ENCODE peak calls at places on chromosome 18, in four cellular contexts. T, F, Y and D are unnamed samples.

GRCh38 chr18:62131305-62131909 is 55.4 kb downstream of the PIGN start:
- DNase-seq in T (peak), F (no peak), Y (peak), D (peak)

GRCh38 chr18:72197598-72197997 is 346.5 kb downstream of the CBLN2 start:
- DNase-seq in T (no peak), F (no peak), Y (no peak), D (no peak)

GRCh38 chr18:55252946-55253345 is 293.7 kb upstream of the CCDC68 start:
- DNase-seq in T (no peak), F (no peak), Y (no peak), D (no peak)

GRCh38 chr18:48260237-48260636 is 148.9 kb downstream of the ZBTB7C start:
- DNase-seq in T (no peak), F (no peak), Y (no peak), D (no peak)

GRCh38 chr18:47254341-47254939 is 3.0 kb upstream of the SKOR2 start:
- DNase-seq in T (no peak), F (no peak), Y (peak), D (no peak)

GRCh38 chr18:9507565-9508088 is 32.3 kb downstream of the RALBP1 start:
- DNase-seq in T (no peak), F (no peak), Y (no peak), D (no peak)

GRCh38 chr18:9516437-9517064 is 41.2 kb downstream of the RALBP1 start:
- DNase-seq in T (peak), F (no peak), Y (peak), D (peak)

GRCh38 chr18:59085797-59086196 is 53.9 kb upstream of the SEC11C start:
- DNase-seq in T (no peak), F (no peak), Y (no peak), D (no peak)

GRCh38 chr18:53817976-53818950 is 406.2 kb downstream of the MBD2 start:
- DNase-seq in T (no peak), F (no peak), Y (no peak), D (no peak)

GRCh38 chr18:10299686-10300085 is 154.7 kb upstream of the APCDD1 start:
- DNase-seq in T (no peak), F (no peak), Y (no peak), D (no peak)

GRCh38 chr18:63309422-63309821 is 10.1 kb downstream of the BCL2 start:
- DNase-seq in T (no peak), F (no peak), Y (no peak), D (no peak)

GRCh38 chr18:70931942-70932814 is 643.3 kb downstream of the SOCS6 start:
- DNase-seq in T (no peak), F (no peak), Y (no peak), D (no peak)

GRCh38 chr18:51038110-51038509 is 8.1 kb downstream of the SMAD4 start:
- DNase-seq in T (no peak), F (no peak), Y (no peak), D (no peak)

GRCh38 chr18:72409923-72410322 is 134.2 kb downstream of the CBLN2 start:
- DNase-seq in T (no peak), F (no peak), Y (no peak), D (no peak)

GRCh38 chr18:47113796-47114540 is 36.3 kb downstream of the HDHD2 start:
- DNase-seq in T (no peak), F (no peak), Y (no peak), D (no peak)

GRCh38 chr18:5746844-5747243 is 148.5 kb downstream of the TMEM200C start:
- DNase-seq in T (no peak), F (no peak), Y (no peak), D (no peak)

GRCh38 chr18:5546660-5547059 is 2.9 kb upstream of the EPB41L3 start:
- DNase-seq in T (no peak), F (no peak), Y (no peak), D (no peak)

GRCh38 chr18:35479911-35480586 is 17.7 kb downstream of the INO80C start:
- DNase-seq in T (no peak), F (no peak), Y (no peak), D (no peak)

GRCh38 chr18:30652377-30652776 is 390.2 kb downstream of the DSC3 start:
- DNase-seq in T (no peak), F (no peak), Y (no peak), D (no peak)

GRCh38 chr18:30658306-30658705 is 384.2 kb downstream of the DSC3 start:
- DNase-seq in T (no peak), F (no peak), Y (peak), D (no peak)
- TF ChIP-seq EGR1 in T (no peak), F (no peak), Y (no peak), D (no peak)

DNA sequence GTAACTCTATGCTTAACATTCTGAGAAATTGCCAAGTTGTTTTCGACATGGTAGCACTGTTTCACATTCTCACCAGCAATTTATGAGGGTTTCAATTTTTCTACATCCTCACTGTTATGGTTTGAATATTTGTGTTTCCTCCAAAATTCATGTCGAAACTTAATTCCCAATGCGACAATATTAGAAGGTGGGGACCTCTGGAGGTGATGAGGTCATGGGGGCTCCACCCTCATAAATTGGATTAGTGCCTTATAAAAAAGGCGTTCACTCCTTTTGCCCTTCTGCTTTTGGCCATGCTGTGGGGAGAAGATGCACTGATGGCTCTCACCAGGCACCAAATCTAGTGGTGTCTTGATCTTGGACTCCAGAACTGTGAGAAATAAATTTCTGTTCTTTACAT is 110.3 kb downstream of the HRH4 start:
- DNase-seq in T (no peak), F (no peak), Y (no peak), D (no peak)
- H3K9ac ChIP-seq in T (no peak), F (no peak), Y (no peak), D (no peak)

GRCh38 chr18:24014986-24015896 is 687 bp downstream of the TTC39C start:
- DNase-seq in T (no peak), F (no peak), Y (no peak), D (no peak)
- TF ChIP-seq CEBPB in T (no peak), F (peak), Y (no peak), D (peak)

GRCh38 chr18:79916546-79917350 is 34.7 kb downstream of the SLC66A2 start:
- DNase-seq in T (no peak), F (no peak), Y (no peak), D (no peak)
- TF ChIP-seq EGR1 in T (no peak), F (no peak), Y (no peak), D (no peak)

GRCh38 chr18:77061946-77062517 is 70.6 kb downstream of the MBP start:
- DNase-seq in T (no peak), F (no peak), Y (peak), D (no peak)
- H3K9ac ChIP-seq in T (peak), F (no peak), Y (no peak), D (no peak)

GRCh38 chr18:57794951-57795728 is 8.0 kb downstream of the ATP8B1 start:
- DNase-seq in T (no peak), F (no peak), Y (no peak), D (no peak)
- TF ChIP-seq CEBPB in T (no peak), F (no peak), Y (no peak), D (no peak)

GRCh38 chr18:657311-657997 is at the start of gene TYMS:
- DNase-seq in T (no peak), F (no peak), Y (peak), D (peak)
- TF ChIP-seq EGR1 in T (no peak), F (no peak), Y (peak), D (no peak)

GRCh38 chr18:74281011-74281638 is 10.6 kb downstream of the CYB5A start:
- DNase-seq in T (no peak), F (no peak), Y (no peak), D (no peak)

GRCh38 chr18:74283255-74283554 is 8.6 kb downstream of the CYB5A start:
- DNase-seq in T (no peak), F (no peak), Y (no peak), D (no peak)

GRCh38 chr18:74282359-74283254 is 9.2 kb downstream of the CYB5A start:
- DNase-seq in T (no peak), F (no peak), Y (no peak), D (no peak)

GRCh38 chr18:74283646-74284045 is 8.1 kb downstream of the CYB5A start:
- DNase-seq in T (no peak), F (no peak), Y (no peak), D (no peak)

DNA sequence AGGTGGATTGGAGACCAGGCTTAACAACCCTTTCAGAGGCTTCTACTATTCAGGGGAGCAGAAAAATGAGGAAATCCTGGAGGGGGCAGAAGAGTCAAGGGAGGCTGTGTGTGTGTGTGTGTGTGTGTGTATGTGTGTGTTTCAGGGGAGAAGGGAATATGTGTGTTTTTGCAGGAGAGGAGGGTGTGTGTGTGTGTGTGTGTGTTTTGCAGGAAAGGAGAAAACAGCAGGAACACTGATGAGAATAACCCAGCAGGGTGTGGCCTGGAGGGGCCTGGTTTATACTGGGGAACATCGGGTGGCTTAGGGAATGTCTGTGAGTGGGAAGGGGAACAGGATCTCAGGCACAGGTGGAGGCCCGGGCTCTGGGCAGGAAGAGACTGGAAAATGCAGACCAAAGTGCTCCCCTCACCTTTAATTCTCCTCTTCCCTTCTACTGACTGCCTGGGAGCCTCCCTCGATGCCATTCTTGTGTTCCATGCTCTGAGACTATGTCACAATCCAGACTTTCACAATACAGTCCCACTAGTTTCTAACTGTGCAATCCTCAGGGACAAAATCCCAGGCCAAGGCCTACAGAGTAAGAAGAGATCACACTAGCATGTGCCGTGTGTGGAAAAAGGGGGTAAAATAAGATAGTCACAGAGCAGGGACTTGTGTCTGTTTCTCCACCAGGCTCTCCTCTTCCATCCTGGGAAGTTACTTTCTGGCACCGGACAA is 10.0 kb downstream of the CYB5A start:
- DNase-seq in T (no peak), F (no peak), Y (no peak), D (no peak)
- H3K9ac ChIP-seq in T (no peak), F (no peak), Y (no peak), D (no peak)